ENCODE peak calls at places on chromosomes 4 and X, in five cellular contexts. Z, D, H, Q and B are unnamed samples.

GRCh38 chr4:89657931-89658700 is 178.8 kb downstream of the SNCA start:
- DNase-seq in Q (no peak), D (peak), Z (no peak), H (no peak), B (no peak)

GRCh38 chr4:1092026-1092982 is 21.1 kb downstream of the RNF212 start:
- DNase-seq in Q (no peak), Z (no peak), H (no peak), D (no peak), B (peak)

GRCh38 chr4:16196482-16197393 is 29.5 kb downstream of the TAPT1 start:
- DNase-seq in H (peak), D (peak), Z (no peak), Q (no peak), B (no peak)

GRCh38 chr4:88791274-88791673 is 93.6 kb upstream of the NAP1L5 start:
- DNase-seq in D (peak), H (no peak), Q (no peak), Z (no peak), B (no peak)

GRCh38 chr4:1260418-1261106 is 11.6 kb upstream of the CTBP1 start:
- DNase-seq in Z (no peak), H (no peak), D (no peak), Q (no peak), B (no peak)

GRCh38 chrX:119604778-119605177 is 1.4 kb downstream of the NKRF start:
- DNase-seq in Z (no peak), Q (no peak), H (no peak), D (no peak), B (no peak)

GRCh38 chr4:148514581-148514980 is 72.4 kb upstream of the NR3C2 start:
- DNase-seq in Q (no peak), H (no peak), Z (no peak), D (no peak), B (no peak)

GRCh38 chr4:155523358-155523757 is 143.3 kb upstream of the GUCY1A1 start:
- DNase-seq in D (no peak), Z (no peak), H (no peak), Q (no peak), B (no peak)

GRCh38 chr4:7649411-7649740 is 214.6 kb upstream of the PSAPL1 start:
- DNase-seq in Q (no peak), D (no peak), Z (no peak), H (no peak), B (no peak)

GRCh38 chrX:13938053-13938765 is 91.5 kb downstream of the GEMIN8 start:
- DNase-seq in Q (no peak), D (peak), Z (no peak), H (peak), B (peak)

GRCh38 chr4:170990989-170991589 is 822.1 kb upstream of the GALNTL6 start:
- DNase-seq in Q (no peak), H (no peak), D (peak), Z (no peak), B (no peak)

GRCh38 chr4:6563935-6564645 is 10.9 kb upstream of the MAN2B2 start:
- DNase-seq in Q (no peak), Z (no peak), D (no peak), H (no peak), B (no peak)

GRCh38 chrX:73922856-73923429 is 359.9 kb downstream of the CHIC1 start:
- DNase-seq in D (no peak), Z (no peak), H (no peak), Q (no peak), B (no peak)

GRCh38 chr4:17559709-17560048 is 17.3 kb upstream of the LAP3 start:
- DNase-seq in Z (no peak), H (no peak), D (no peak), Q (no peak), B (no peak)